ENCODE peak calls at places on chromosomes 5 and 9, in eight cellular contexts. V is GM23338, C is H1, Z is HepG2, L is HCT116, K is GM12878, E is K562, Q is endothelial cell of umbilical vein. M is an unnamed sample.

GRCh38 chr9:121220996-121221671 is 19.5 kb upstream of the RAB14 start:
- DNase-seq in K (no peak), Z (no peak), E (no peak), L (no peak), V (peak), Q (no peak), C (peak), M (no peak)

GRCh38 chr9:100324594-100325200 is 28.0 kb downstream of the TEX10 start:
- DNase-seq in Q (peak), K (no peak), Z (peak), V (peak), L (peak), E (peak), C (no peak), M (peak)

GRCh38 chr9:4530375-4530774 is 40.1 kb downstream of the SLC1A1 start:
- DNase-seq in C (no peak), E (no peak), Q (peak), K (peak), V (no peak), L (peak), Z (no peak), M (no peak)

GRCh38 chr5:90940227-90940995 is 381.8 kb downstream of the ADGRV1 start:
- DNase-seq in L (no peak), V (peak), Q (peak), K (peak), Z (no peak), E (no peak), C (peak), M (no peak)

GRCh38 chr5:102795546-102795945 is 40.4 kb downstream of the PAM start:
- DNase-seq in L (no peak), K (no peak), V (no peak), E (no peak), C (no peak), Q (no peak), Z (no peak), M (no peak)

GRCh38 chr9:31321256-31321655 is 1063.2 kb upstream of the ACO1 start:
- DNase-seq in E (no peak), C (no peak), Z (no peak), K (no peak), L (no peak), V (no peak), Q (no peak), M (no peak)

GRCh38 chr5:11595045-11595444 is 309.2 kb downstream of the CTNND2 start:
- DNase-seq in E (no peak), Z (peak), V (peak), Q (no peak), L (no peak), K (no peak), C (no peak), M (no peak)

GRCh38 chr5:112933651-112934365 is 11.8 kb upstream of the REEP5 start:
- DNase-seq in V (no peak), Q (no peak), L (no peak), E (no peak), K (no peak), C (no peak), Z (no peak), M (no peak)

GRCh38 chr9:130013326-130013725 is 29.7 kb downstream of the FNBP1 start:
- DNase-seq in E (no peak), Q (no peak), L (no peak), K (no peak), V (no peak), Z (no peak), C (no peak), M (no peak)

GRCh38 chr9:85258823-85259370 is 482.9 kb downstream of the AGTPBP1 start:
- DNase-seq in C (peak), K (peak), Z (peak), V (peak), E (peak), L (peak), Q (peak), M (peak)

GRCh38 chr5:74342948-74343682 is 297.4 kb downstream of the ENC1 start:
- DNase-seq in K (no peak), V (no peak), L (no peak), E (peak), Z (no peak), C (no peak), Q (no peak), M (no peak)

GRCh38 chr9:35845824-35846771 is 17.1 kb downstream of the TMEM8B start:
- DNase-seq in Z (no peak), Q (no peak), K (no peak), V (peak), E (no peak), C (peak), L (no peak), M (no peak)

GRCh38 chr9:105357937-105358336 is 89.9 kb upstream of the FSD1L start:
- DNase-seq in C (no peak), L (no peak), K (peak), V (no peak), E (no peak), Q (no peak), Z (no peak), M (no peak)

GRCh38 chr9:36204906-36205547 is 14.3 kb downstream of the CLTA start:
- DNase-seq in Z (no peak), L (no peak), K (no peak), Q (peak), C (no peak), V (peak), E (peak), M (no peak)

GRCh38 chr9:113634597-113635515 is 171.3 kb downstream of the RGS3 start:
- DNase-seq in L (no peak), C (no peak), Q (peak), V (peak), K (no peak), E (no peak), Z (peak), M (no peak)

GRCh38 chr5:145752534-145752933 is 82.6 kb downstream of the PRELID2 start:
- DNase-seq in K (no peak), Z (no peak), C (no peak), L (no peak), E (no peak), Q (no peak), V (no peak), M (no peak)

GRCh38 chr5:145750194-145750593 is 84.9 kb downstream of the PRELID2 start:
- DNase-seq in V (no peak), Q (no peak), C (no peak), K (no peak), E (no peak), Z (no peak), L (no peak), M (no peak)

GRCh38 chr5:145752947-145753346 is 82.2 kb downstream of the PRELID2 start:
- DNase-seq in Q (peak), C (no peak), V (no peak), L (no peak), Z (no peak), E (no peak), K (no peak), M (no peak)
- TF ChIP-seq POLR2AphosphoS5 in Q (no peak), C (no peak), V (no peak), L (no peak), Z (no peak), E (no peak), K (no peak), M (no peak)

DNA sequence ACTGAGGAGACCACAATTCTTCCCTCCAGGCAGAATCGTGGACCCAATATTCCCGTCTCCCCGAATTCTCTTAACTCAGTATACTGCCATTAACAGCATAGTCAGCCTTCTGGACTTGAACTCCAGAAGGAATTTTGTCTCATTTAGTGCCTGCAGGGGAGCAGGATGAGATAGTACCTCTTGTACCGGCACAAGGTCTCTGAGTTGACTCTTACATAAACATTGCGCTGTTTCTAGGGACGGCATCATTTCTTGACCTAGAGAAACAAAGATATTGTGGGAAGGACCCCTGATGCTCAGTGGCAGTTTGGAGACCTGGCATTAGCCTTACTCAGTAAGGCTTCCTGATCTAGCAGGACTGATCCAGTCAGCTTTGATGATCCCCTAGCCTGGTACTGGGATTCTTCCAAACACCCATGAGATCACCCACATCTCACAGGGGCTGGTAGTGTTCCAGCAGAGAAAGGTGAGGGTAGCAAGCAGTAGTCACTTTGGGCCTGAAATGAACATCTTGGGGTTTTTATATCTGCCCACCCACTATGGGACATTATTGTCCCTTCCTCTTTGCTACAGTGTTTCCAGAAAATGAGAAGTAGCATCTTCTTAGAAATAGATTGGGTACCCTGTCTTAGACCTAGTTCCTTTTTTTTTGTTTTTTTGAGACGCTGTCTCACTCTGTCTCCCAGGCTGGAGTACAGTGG is 249.0 kb upstream of the ANKRD55 start:
- DNase-seq in K (no peak), Q (no peak), L (no peak), C (no peak), V (no peak), E (no peak), Z (no peak), M (no peak)
- H3K4me3 ChIP-seq in K (peak), Q (no peak), L (no peak), C (no peak), V (peak), E (no peak), Z (no peak), M (no peak)

GRCh38 chr9:38621434-38622082 is 1.2 kb upstream of the ANKRD18A start:
- DNase-seq in K (no peak), C (peak), Z (peak), E (no peak), V (peak), Q (no peak), L (no peak), M (no peak)
- TF ChIP-seq EZH2 in K (no peak), C (no peak), Z (no peak), E (no peak), V (no peak), Q (peak), L (no peak), M (no peak)

DNA sequence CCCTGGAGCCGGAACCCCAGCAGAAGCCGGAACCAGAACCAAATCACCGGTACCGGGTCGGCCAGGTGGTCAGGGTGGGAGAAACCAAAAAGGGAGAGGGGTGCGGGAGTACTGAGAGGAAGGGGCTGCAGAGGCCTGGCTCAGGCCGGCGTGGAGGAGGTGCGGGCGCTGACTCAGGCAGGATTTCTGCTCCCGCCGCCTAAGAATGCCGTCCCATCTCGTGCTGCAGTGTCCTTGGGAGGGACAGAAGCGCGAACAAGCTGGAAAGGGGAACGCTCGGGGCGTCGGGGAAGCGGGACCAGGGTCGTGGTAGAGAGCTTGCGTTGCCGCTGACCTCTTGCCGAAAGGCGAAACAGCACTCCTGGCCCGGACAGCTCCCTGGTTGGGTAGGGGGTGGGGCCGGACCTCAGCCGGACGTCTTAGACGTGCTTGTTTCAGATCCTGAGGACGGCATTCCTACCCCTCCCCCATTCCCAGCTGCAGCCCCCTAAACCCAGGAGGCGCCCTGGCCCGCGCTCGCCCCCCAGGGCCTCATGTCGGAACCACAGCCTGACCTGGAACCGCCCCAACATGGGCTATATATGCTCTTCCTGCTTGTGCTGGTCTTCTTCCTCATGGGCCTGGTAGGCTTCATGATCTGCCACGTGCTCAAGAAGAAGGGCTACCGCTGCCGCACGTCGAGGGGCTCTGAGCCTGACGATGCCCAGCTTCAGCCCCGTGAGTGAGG is 1.1 kb downstream of the RELL2 start:
- DNase-seq in E (peak), L (no peak), C (peak), Q (peak), K (no peak), V (peak), Z (peak), M (no peak)
- TF ChIP-seq POLR2AphosphoS5 in E (peak), L (peak), C (peak), Q (no peak), K (no peak), V (peak), Z (no peak), M (no peak)

GRCh38 chr5:42908509-42909488 is 97.1 kb upstream of the SELENOP start:
- DNase-seq in L (peak), K (peak), V (peak), Z (peak), Q (peak), E (peak), C (peak), M (peak)
- H3K4me3 ChIP-seq in L (no peak), K (peak), V (peak), Z (peak), Q (peak), E (peak), C (peak), M (peak)

GRCh38 chr5:1883120-1883924 is 597 bp upstream of the IRX4 start:
- DNase-seq in E (no peak), C (peak), K (no peak), Z (no peak), Q (no peak), L (no peak), V (peak), M (no peak)
- TF ChIP-seq EZH2 in E (no peak), C (peak), K (no peak), Z (peak), Q (peak), L (no peak), V (peak), M (no peak)

GRCh38 chr5:59049070-59049469 is 466.2 kb downstream of the RAB3C start:
- DNase-seq in Z (no peak), L (no peak), C (no peak), Q (no peak), V (no peak), K (no peak), E (no peak), M (no peak)
- TF ChIP-seq POLR2AphosphoS5 in Z (no peak), L (no peak), C (no peak), Q (no peak), V (no peak), K (no peak), E (no peak), M (no peak)

DNA sequence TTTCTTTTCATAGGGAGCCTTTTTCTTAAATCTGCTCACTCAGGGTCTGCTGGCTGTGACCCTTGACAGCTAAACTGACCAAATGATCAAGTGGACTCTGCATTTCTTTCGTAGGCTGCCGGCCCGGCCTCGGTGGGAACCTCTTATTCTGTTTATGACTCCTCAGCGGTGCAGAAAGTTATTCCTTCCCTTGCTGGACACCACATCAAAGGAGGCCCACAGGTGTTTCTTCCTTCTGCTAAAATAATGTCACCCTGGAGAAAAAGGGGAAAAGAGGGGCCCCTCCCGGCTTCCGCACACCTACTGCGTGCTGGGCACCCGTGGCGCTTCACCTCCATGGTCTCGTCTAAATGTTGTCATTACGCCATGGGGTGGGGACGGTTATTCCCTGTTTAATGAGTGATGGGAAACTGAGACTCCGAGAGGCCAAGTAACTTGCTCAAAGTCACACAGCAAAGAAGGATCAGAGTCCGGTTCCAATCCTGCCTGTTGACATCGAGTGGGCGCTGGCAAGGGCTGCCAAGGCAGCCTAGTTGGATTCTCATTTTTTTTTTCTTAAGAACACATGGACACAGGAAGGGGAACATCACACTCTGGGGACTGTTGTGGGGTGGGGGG is 72.3 kb downstream of the CFAP77 start:
- DNase-seq in V (no peak), Z (no peak), Q (no peak), K (no peak), L (no peak), C (no peak), E (no peak), M (no peak)
- H3K4me3 ChIP-seq in V (no peak), Z (no peak), Q (no peak), K (no peak), L (no peak), C (no peak), E (no peak), M (no peak)

DNA sequence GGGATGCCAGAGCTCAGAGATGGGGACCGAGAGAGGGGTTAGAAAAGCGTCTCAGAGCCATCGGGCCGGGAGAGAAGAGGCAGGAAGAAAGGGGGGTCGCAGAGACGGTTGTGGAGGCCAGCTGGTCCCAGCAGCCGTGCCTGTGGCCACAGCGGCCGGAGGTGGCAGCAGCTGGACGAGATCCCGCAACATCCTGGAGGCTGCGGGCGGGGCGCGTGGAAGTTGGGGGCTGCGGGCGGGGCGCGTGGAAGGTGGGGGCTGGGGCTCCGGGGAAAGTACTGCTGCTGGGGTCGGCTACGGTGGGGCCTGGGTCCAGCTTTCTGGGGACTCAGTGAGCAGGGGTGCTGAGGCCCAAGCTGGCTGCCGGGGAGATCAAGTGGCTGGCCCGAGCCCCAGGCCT is 34.4 kb upstream of the EGFL7 start:
- DNase-seq in Z (no peak), E (no peak), L (no peak), C (no peak), Q (no peak), K (no peak), V (no peak), M (no peak)
- TF ChIP-seq EZH2 in Z (no peak), E (no peak), L (no peak), C (no peak), Q (no peak), K (no peak), V (no peak), M (no peak)

GRCh38 chr9:127212453-127212852 is 52.1 kb upstream of the GARNL3 start:
- DNase-seq in E (no peak), Z (no peak), V (no peak), Q (no peak), K (no peak), L (no peak), C (no peak), M (no peak)

GRCh38 chr9:127216210-127216887 is 48.2 kb upstream of the GARNL3 start:
- DNase-seq in L (no peak), Z (no peak), C (no peak), E (no peak), K (no peak), Q (no peak), V (no peak), M (no peak)

GRCh38 chr9:127213859-127214258 is 50.7 kb upstream of the GARNL3 start:
- DNase-seq in K (no peak), C (no peak), V (no peak), E (no peak), Z (no peak), L (no peak), Q (no peak), M (no peak)

GRCh38 chr9:127215266-127216209 is 49.0 kb upstream of the GARNL3 start:
- DNase-seq in L (no peak), V (no peak), Z (no peak), K (no peak), C (no peak), E (no peak), Q (no peak), M (no peak)

DNA sequence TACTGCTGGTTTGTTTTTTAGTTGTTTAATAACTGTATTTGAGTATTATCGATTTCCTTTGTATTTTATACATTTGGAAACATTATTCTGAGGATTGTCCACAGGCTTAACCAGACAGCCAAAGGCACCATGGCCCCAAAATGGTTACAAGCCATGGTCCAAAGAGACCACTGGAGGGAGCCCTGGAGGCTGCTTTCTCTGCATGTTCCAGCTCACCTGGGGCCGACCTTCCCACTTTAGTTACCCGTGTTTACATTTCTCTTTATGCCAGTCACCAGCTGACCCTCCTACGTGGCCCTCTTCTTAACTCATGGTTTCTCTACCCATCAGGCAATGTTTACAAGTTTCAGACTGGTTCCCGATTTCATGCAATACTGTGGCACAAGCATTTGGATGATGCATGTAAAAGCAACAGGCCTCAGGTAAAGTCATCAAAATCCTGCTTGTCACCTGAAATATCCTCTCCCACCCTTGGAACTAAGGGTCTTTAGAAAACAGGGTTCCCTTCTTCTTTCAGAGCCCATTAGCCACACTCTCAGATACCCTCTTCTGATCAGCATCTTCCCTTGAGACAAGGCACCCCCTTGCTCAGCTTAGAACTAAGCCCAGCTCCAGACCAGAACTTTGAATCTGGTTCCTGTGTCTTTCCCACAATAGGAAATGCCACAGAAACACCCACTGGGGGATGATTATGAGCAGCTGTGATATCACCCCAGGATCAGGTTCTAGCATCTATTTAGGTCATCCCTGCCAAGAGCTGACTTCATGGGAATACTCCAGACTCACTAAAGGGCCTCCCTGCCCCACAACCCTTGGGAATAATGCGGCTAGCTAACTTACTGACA is 49.9 kb upstream of the GARNL3 start:
- DNase-seq in Z (peak), C (peak), Q (peak), L (peak), K (no peak), V (peak), E (peak), M (no peak)
- TF ChIP-seq POLR2AphosphoS5 in Z (no peak), C (no peak), Q (no peak), L (no peak), K (no peak), V (no peak), E (no peak), M (no peak)